ENCODE peak calls at places on chromosome 16, in nine cellular contexts. B is A549, J is HepG2, I is GM12878, W is HCT116, M is K562, K is SK-N-SH, L is HL-60, X is GM23338. D is an unnamed sample.

GRCh38 chr16:17350212-17350611 is 120.5 kb downstream of the XYLT1 start:
- DNase-seq in W (no peak), L (no peak), I (no peak), M (no peak), J (no peak), K (no peak), B (no peak), X (no peak), D (no peak)

GRCh38 chr16:85353839-85354622 is 241.8 kb upstream of the CIBAR2 start:
- DNase-seq in J (no peak), W (no peak), K (no peak), I (no peak), X (no peak), L (no peak), M (no peak), B (no peak), D (no peak)

GRCh38 chr16:50940275-50940854 is 198.5 kb downstream of the CYLD start:
- DNase-seq in W (no peak), K (no peak), L (no peak), X (no peak), B (no peak), J (no peak), M (no peak), I (no peak), D (no peak)

GRCh38 chr16:71537643-71538042 is 11.4 kb downstream of the CHST4 start:
- DNase-seq in B (peak), I (peak), L (peak), X (peak), K (peak), W (peak), J (peak), M (peak), D (no peak)

GRCh38 chr16:4327782-4328579 is 12.1 kb downstream of the GLIS2 start:
- DNase-seq in B (no peak), W (no peak), K (peak), M (no peak), L (peak), J (peak), I (no peak), X (peak), D (no peak)

GRCh38 chr16:70658921-70659320 is 12.6 kb downstream of the IL34 start:
- DNase-seq in B (no peak), X (no peak), L (no peak), K (no peak), I (no peak), W (no peak), J (no peak), M (no peak), D (no peak)

GRCh38 chr16:84520778-84521770 is 16.6 kb upstream of the MEAK7 start:
- DNase-seq in X (no peak), M (no peak), L (no peak), I (no peak), K (no peak), J (no peak), W (no peak), B (no peak), D (no peak)

GRCh38 chr16:19771796-19772195 is 53.7 kb downstream of the IQCK start:
- DNase-seq in K (no peak), B (no peak), W (no peak), I (no peak), M (no peak), X (no peak), J (no peak), L (no peak), D (no peak)

GRCh38 chr16:69610356-69610755 is 44.6 kb downstream of the NFAT5 start:
- DNase-seq in K (peak), B (no peak), M (no peak), I (no peak), W (no peak), J (no peak), X (peak), L (no peak), D (no peak)

GRCh38 chr16:66322174-66322573 is 44.3 kb upstream of the CDH5 start:
- DNase-seq in B (no peak), W (no peak), M (no peak), L (no peak), K (no peak), X (no peak), I (no peak), J (no peak), D (no peak)

GRCh38 chr16:23908790-23909189 is 73.0 kb downstream of the PRKCB start:
- DNase-seq in I (no peak), K (no peak), L (no peak), X (no peak), B (no peak), W (no peak), M (no peak), J (no peak), D (no peak)

GRCh38 chr16:85251225-85251760 is 139.0 kb upstream of the CIBAR2 start:
- DNase-seq in B (no peak), X (no peak), L (no peak), M (no peak), K (no peak), J (no peak), I (no peak), W (no peak), D (no peak)

GRCh38 chr16:12462690-12463646 is 340.7 kb downstream of the CPPED1 start:
- DNase-seq in L (no peak), I (no peak), K (no peak), M (no peak), J (no peak), B (no peak), W (no peak), X (no peak), D (no peak)

GRCh38 chr16:70687172-70687531 is 1.3 kb upstream of the MTSS2 start:
- DNase-seq in K (no peak), B (no peak), W (no peak), J (no peak), I (no peak), M (no peak), L (no peak), X (no peak), D (no peak)

GRCh38 chr16:85104821-85105391 is 7.4 kb downstream of the CIBAR2 start:
- DNase-seq in L (peak), M (no peak), K (no peak), W (no peak), I (peak), B (no peak), X (no peak), J (no peak), D (no peak)

GRCh38 chr16:26605872-26606271 is 460.9 kb upstream of the C16orf82 start:
- DNase-seq in L (no peak), M (no peak), I (no peak), B (no peak), K (no peak), X (no peak), J (no peak), W (no peak), D (no peak)

GRCh38 chr16:73794936-73795335 is 501.7 kb upstream of the PSMD7 start:
- DNase-seq in I (no peak), K (no peak), J (no peak), M (no peak), L (no peak), X (no peak), B (no peak), W (no peak), D (no peak)
- TF ChIP-seq CTCF in I (no peak), K (no peak), J (no peak), M (no peak), L (no peak), X (no peak), B (no peak), W (no peak), D (no peak)

GRCh38 chr16:58329147-58329546 is 34.3 kb upstream of the PRSS54 start:
- DNase-seq in L (no peak), X (no peak), B (no peak), K (no peak), J (no peak), I (no peak), W (no peak), M (no peak), D (no peak)
- TF ChIP-seq REST in L (no peak), X (no peak), B (no peak), K (no peak), J (no peak), I (no peak), W (no peak), M (no peak), D (no peak)

GRCh38 chr16:22210854-22211253 is 4.8 kb downstream of the EEF2K start:
- DNase-seq in L (no peak), K (no peak), M (peak), W (no peak), I (no peak), B (no peak), J (no peak), X (no peak), D (no peak)

GRCh38 chr16:22213801-22214200 is 7.7 kb downstream of the EEF2K start:
- DNase-seq in I (no peak), J (no peak), X (no peak), L (no peak), M (no peak), W (no peak), B (no peak), K (no peak), D (no peak)

GRCh38 chr16:22214893-22215292 is 8.8 kb downstream of the EEF2K start:
- DNase-seq in X (peak), J (no peak), W (no peak), B (no peak), L (no peak), I (no peak), M (no peak), K (no peak), D (no peak)

GRCh38 chr16:22214402-22214801 is 8.3 kb downstream of the EEF2K start:
- DNase-seq in J (no peak), I (no peak), M (no peak), X (no peak), K (no peak), L (no peak), B (no peak), W (no peak), D (no peak)

DNA sequence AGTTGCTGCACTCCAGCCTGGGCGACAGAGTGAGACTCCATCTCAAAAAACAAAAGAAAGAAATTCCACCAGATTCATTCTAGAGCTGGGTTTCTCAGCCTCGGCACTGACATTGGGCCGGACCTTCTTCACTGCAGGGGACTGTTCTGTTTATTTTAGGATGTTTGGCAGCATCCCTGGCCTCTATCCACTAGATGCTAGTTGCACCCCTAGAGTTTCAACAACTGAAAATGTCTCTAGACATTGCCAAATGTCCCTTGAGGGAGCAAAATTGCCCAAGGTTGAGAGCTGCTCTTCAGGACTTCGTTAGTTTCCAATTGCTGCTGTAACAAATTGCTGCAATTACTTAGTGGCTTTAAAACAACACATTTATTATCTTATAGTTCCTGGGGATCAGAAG is 7.2 kb downstream of the EEF2K start:
- DNase-seq in L (no peak), J (no peak), B (no peak), X (no peak), W (no peak), I (no peak), M (no peak), K (no peak), D (no peak)
- H3K27ac ChIP-seq in L (no peak), J (no peak), B (no peak), X (peak), W (no peak), I (no peak), M (no peak), K (no peak), D (no peak)

GRCh38 chr16:74726736-74727135 is 26.1 kb upstream of the MLKL start:
- DNase-seq in K (no peak), I (no peak), B (no peak), M (peak), J (peak), X (peak), W (no peak), L (peak), D (no peak)
- TF ChIP-seq CTCF in K (peak), I (peak), B (peak), M (peak), J (peak), X (peak), W (peak), L (peak), D (peak)

GRCh38 chr16:1432388-1433262 is 1.7 kb downstream of the PERCC1 start:
- DNase-seq in M (no peak), I (no peak), B (no peak), X (peak), W (no peak), J (no peak), K (no peak), L (no peak), D (no peak)

GRCh38 chr16:1430214-1430758 is 592 bp upstream of the PERCC1 start:
- DNase-seq in I (no peak), X (no peak), L (no peak), B (no peak), W (no peak), J (no peak), M (no peak), K (no peak), D (no peak)

GRCh38 chr16:1431497-1432270 is 806 bp downstream of the PERCC1 start:
- DNase-seq in M (no peak), K (no peak), W (no peak), X (no peak), J (no peak), B (no peak), I (no peak), L (no peak), D (no peak)

GRCh38 chr16:1429631-1430030 is 1.2 kb upstream of the PERCC1 start:
- DNase-seq in K (no peak), I (no peak), X (no peak), W (no peak), L (no peak), B (no peak), M (no peak), J (no peak), D (no peak)

DNA sequence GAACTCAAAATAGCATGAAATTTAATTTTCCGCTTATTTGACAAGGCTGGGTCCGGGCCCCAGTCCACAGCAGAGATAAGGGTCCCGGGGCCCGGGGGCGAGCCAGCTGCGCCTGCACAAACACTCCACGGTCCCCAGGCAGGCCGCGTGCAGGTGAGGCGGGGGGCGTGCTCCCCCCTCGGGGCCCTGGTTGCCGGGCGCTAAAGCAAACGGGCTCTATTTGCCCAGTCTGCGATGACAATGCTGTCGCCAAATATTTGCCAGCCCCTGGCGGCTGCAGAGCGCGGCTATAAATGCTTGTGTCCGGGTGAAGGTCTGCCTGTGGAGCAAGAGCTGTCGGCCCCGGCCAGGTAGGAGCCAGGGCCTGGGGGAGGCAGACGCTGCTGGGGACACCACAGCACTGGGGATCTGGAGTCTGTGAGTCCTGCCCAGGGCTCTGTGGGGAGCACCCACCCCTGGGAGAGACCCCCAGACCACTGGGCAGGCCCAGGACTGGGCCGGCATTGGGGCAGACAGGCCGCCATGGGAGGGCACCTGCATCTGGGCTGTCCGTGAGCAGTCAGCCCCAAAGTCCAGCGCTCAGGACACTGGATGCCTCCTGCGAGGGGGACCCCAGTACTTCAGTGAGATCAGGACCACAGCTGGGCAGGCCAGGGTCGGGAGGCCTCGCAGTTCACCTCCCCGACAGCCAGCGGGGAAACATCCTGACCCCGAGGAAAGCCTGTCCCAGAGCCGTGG is at the start of gene PERCC1:
- DNase-seq in M (no peak), J (peak), I (no peak), X (no peak), W (no peak), B (no peak), L (no peak), K (peak), D (no peak)
- TF ChIP-seq REST in M (no peak), J (no peak), I (no peak), X (no peak), W (no peak), B (no peak), L (no peak), K (no peak), D (no peak)

GRCh38 chr16:79844603-79845002 is 244.1 kb upstream of the MAF start:
- DNase-seq in J (no peak), K (no peak), M (no peak), L (no peak), X (no peak), I (no peak), B (no peak), W (no peak), D (no peak)
- H3K27ac ChIP-seq in J (no peak), K (no peak), M (peak), L (no peak), X (no peak), I (peak), B (no peak), W (no peak), D (no peak)

DNA sequence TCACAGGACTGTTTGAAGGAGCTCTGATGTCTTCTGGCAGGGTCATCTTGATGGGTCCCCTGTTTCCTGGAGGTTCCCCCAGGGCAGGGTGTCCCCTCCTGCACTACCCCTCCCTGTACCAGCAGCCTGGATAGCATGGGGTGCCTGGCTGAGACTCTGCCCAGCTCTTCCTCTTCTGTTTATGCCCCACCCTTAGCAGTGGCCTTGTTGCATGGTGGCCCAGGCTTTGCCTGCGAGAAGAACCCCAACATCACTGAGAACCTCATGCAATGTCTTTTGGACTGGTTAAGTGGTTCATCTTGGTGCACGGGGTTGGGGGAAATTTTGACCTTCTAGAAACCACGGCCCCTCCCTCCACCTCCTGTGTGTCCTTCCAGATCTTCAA is 121.8 kb downstream of the IRX3 start:
- DNase-seq in W (no peak), L (peak), K (no peak), B (no peak), M (no peak), J (no peak), X (no peak), I (no peak), D (no peak)
- TF ChIP-seq CTCF in W (no peak), L (no peak), K (no peak), B (no peak), M (no peak), J (no peak), X (no peak), I (no peak), D (no peak)

GRCh38 chr16:51982715-51983680 is 563.9 kb downstream of the TOX3 start:
- DNase-seq in J (peak), W (peak), I (no peak), B (peak), X (peak), K (peak), L (peak), M (peak), D (peak)
- TF ChIP-seq REST in J (no peak), W (no peak), I (no peak), B (no peak), X (no peak), K (no peak), L (no peak), M (no peak), D (no peak)

DNA sequence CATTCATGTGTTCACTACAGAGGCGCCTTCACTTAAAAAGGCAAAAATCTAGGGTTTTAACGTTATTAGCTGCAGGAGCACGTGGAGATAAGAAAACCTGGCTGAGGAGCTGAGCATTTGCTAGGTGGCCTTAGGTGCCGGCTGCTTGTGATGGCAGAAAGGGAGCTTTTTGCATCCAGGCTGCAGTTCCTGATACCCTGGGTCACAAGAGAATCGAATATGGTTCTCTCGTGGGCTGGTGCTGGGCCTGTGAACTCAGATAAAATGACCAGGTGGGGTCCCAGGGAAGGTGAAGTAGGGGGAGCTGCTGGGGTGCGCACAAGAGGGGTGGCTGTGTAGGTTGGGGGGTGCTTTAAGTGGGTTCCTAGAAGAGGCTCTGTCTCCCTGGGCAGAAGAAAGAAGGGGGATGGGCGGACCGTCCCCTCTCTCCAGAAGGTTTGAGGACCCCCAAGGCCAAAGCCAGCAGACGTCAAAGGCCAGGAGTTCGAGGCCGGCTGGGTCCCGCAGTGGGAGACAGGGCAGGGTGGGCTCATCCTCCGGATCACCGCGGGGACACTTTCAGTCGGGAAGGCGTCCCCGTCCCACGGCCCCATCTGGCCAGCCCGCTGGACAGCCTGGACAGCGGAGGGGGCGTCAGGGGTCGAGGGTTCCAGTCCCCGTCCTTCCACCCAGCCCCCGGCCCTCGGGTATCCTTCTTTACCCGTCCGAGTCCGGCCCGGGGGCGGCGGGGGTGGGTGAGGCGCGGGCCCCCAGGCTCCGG is 740 bp upstream of the CMIP start:
- DNase-seq in B (no peak), M (no peak), X (peak), J (no peak), I (no peak), L (no peak), W (no peak), K (no peak), D (no peak)
- H3K27ac ChIP-seq in B (peak), M (peak), X (peak), J (no peak), I (no peak), L (peak), W (peak), K (peak), D (peak)